ENCODE peak calls at places on chromosomes 6 and 20, in four cellular contexts. R is endothelial cell of umbilical vein; J is lower leg skin; U is CD4-positive, alpha-beta T cell. T is an unnamed sample.

GRCh38 chr6:3566812-3567211 is 110.0 kb upstream of the SLC22A23 start:
- DNase-seq in U (no peak), J (peak), R (no peak), T (no peak)

GRCh38 chr20:31818376-31818908 is 714 bp upstream of the MYLK2 start:
- DNase-seq in J (no peak), U (no peak), R (no peak), T (no peak)

GRCh38 chr20:1397710-1398109 is 4.9 kb upstream of the FKBP1A start:
- DNase-seq in R (no peak), J (peak), U (no peak), T (no peak)

GRCh38 chr6:79697430-79697829 is 66.3 kb downstream of the SH3BGRL2 start:
- DNase-seq in R (no peak), U (no peak), J (no peak), T (no peak)

GRCh38 chr20:39298116-39298515 is 336.0 kb downstream of the DHX35 start:
- DNase-seq in R (no peak), U (no peak), J (no peak), T (no peak)

GRCh38 chr6:26351544-26351953 is 13.4 kb upstream of the BTN3A2 start:
- DNase-seq in U (no peak), J (no peak), R (peak), T (no peak)

GRCh38 chr6:133939778-133940667 is 13.0 kb upstream of the TBPL1 start:
- DNase-seq in R (no peak), J (no peak), U (no peak), T (no peak)

GRCh38 chr20:34017610-34018009 is 23.9 kb downstream of the RALY start:
- DNase-seq in R (no peak), J (no peak), U (no peak), T (no peak)

GRCh38 chr20:572752-573151 is 29.2 kb upstream of the CSNK2A1 start:
- DNase-seq in U (no peak), R (no peak), J (peak), T (no peak)

GRCh38 chr6:106452628-106453027 is 92.1 kb downstream of the CRYBG1 start:
- DNase-seq in R (no peak), J (no peak), U (no peak), T (no peak)

GRCh38 chr20:24149881-24150307 is 161.3 kb upstream of the GGTLC1 start:
- DNase-seq in R (no peak), J (peak), U (no peak), T (peak)

GRCh38 chr20:59564171-59564570 is 40.2 kb upstream of the PHACTR3 start:
- DNase-seq in U (no peak), R (no peak), J (peak), T (peak)

GRCh38 chr6:131923356-131923755 is 27.8 kb downstream of the CCN2 start:
- DNase-seq in R (peak), J (no peak), U (no peak), T (peak)

GRCh38 chr6:108739496-108740330 is 108.5 kb upstream of the ARMC2 start:
- DNase-seq in J (peak), U (no peak), R (peak), T (no peak)